ENCODE peak calls at places on chromosomes 13 and 19, in four cellular contexts. G is Peyer's patch, Q is PC-9, C is HCT116. X is an unnamed sample.

GRCh38 chr19:16899566-16900075 is 10.8 kb downstream of the F2RL3 start:
- DNase-seq in C (peak; percentile 35), G (peak; percentile 49), Q (peak; percentile 48), X (no peak)

GRCh38 chr13:94464771-94465170 is 14.7 kb downstream of the DCT start:
- DNase-seq in C (no peak), G (no peak), Q (no peak), X (no peak)

GRCh38 chr13:96003304-96003703 is 49.9 kb downstream of the UGGT2 start:
- DNase-seq in G (no peak), Q (no peak), C (peak; percentile 7), X (no peak)

GRCh38 chr13:95704510-95704909 is 27.6 kb downstream of the DNAJC3 start:
- DNase-seq in G (no peak), C (no peak), Q (no peak), X (no peak)

GRCh38 chr13:80802946-80803345 is 462.0 kb upstream of the SPRY2 start:
- DNase-seq in G (no peak), C (no peak), Q (no peak), X (no peak)

GRCh38 chr19:10517760-10518443 is 655 bp upstream of the S1PR5 start:
- DNase-seq in C (no peak), G (no peak), Q (peak; percentile 65), X (no peak)

GRCh38 chr19:18737954-18738351 is 53.2 kb downstream of the COMP start:
- DNase-seq in G (no peak), Q (no peak), C (no peak), X (no peak)

GRCh38 chr13:56888455-56888854 is 252.3 kb upstream of the PRR20A start:
- DNase-seq in Q (no peak), G (no peak), C (no peak), X (no peak)

GRCh38 chr19:33900817-33901216 is 104.1 kb downstream of the KCTD15 start:
- DNase-seq in Q (no peak), G (no peak), C (no peak), X (no peak)

GRCh38 chr13:40146063-40146462 is 490.6 kb downstream of the COG6 start:
- DNase-seq in C (no peak), Q (no peak), G (no peak), X (no peak)

GRCh38 chr19:46863818-46864629 is 3.2 kb downstream of the ARHGAP35 start:
- DNase-seq in Q (peak; percentile 92), G (no peak), C (no peak), X (no peak)

GRCh38 chr19:52542984-52543664 is 15.7 kb downstream of the ZNF808 start:
- DNase-seq in G (no peak), C (no peak), Q (no peak), X (no peak)

GRCh38 chr19:50414850-50415660 is 3.7 kb upstream of the SPIB start:
- DNase-seq in Q (peak; percentile 12), G (peak; percentile 84), C (peak; percentile 16), X (no peak)

GRCh38 chr13:44365008-44365407 is 8.6 kb upstream of the SERP2 start:
- DNase-seq in G (no peak), C (peak; percentile 21), Q (no peak), X (no peak)

GRCh38 chr19:11641241-11641640 is 44.0 kb downstream of the ZNF627 start:
- DNase-seq in C (no peak), Q (no peak), G (no peak), X (no peak)

GRCh38 chr19:4504874-4505569 is 13.3 kb downstream of the PLIN4 start:
- DNase-seq in G (no peak), Q (no peak), C (no peak), X (no peak)

GRCh38 chr13:80612804-80613203 is 271.9 kb upstream of the SPRY2 start:
- DNase-seq in Q (no peak), G (no peak), C (no peak), X (no peak)

GRCh38 chr19:55216461-55217198 is 7.3 kb upstream of the PTPRH start:
- DNase-seq in C (peak; percentile 100), Q (peak; percentile 95), G (peak; percentile 25), X (peak; percentile 93)

GRCh38 chr13:40096357-40096911 is 441.0 kb downstream of the COG6 start:
- DNase-seq in G (peak; percentile 25), C (no peak), Q (no peak), X (no peak)

GRCh38 chr19:17753976-17754375 is 2.7 kb downstream of the FCHO1 start:
- DNase-seq in G (no peak), C (no peak), Q (no peak), X (no peak)

GRCh38 chr19:42487025-42487797 is 41.1 kb downstream of the CEACAM1 start:
- DNase-seq in C (no peak), Q (no peak), G (no peak), X (no peak)

DNA sequence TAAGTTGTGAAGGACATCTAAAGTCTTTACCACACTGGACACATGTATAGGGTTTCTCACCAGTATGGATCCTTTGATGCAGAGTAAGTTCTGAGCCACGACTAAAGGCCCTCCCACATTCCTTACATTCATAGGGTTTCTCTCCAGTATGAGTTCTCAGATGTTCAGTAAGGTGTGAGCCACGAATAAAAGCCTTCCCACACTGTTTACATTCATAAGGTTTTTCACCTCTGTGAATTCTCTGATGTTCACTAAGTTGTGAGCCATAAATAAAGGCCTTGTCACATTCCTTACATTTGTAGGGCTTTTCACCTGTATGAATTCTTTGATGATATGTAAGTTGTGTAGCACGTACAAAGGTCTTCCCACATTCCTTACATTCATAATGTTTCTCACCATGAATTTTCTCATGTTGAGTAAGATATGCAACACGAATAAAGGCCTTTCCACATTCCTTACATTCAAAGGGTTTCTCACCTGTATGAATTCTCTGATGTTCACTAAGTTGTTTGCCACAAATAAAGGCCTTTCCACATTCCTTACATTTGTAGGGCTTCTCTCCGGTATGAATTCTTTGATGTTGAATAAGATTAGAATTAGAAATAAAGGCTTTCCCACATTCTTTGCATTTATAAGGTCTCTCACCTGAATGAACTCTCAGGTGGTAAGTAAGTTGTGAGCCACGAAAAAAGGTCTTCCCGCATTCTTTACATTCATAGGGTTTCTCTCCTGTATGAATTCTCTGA is 29.8 kb downstream of the ZNF571 start:
- DNase-seq in C (no peak), G (no peak), Q (no peak), X (no peak)
- H3K4me3 ChIP-seq in C (no peak overlapping the region), G (no peak overlapping the region), Q (no peak overlapping the region), X (no peak overlapping the region)

DNA sequence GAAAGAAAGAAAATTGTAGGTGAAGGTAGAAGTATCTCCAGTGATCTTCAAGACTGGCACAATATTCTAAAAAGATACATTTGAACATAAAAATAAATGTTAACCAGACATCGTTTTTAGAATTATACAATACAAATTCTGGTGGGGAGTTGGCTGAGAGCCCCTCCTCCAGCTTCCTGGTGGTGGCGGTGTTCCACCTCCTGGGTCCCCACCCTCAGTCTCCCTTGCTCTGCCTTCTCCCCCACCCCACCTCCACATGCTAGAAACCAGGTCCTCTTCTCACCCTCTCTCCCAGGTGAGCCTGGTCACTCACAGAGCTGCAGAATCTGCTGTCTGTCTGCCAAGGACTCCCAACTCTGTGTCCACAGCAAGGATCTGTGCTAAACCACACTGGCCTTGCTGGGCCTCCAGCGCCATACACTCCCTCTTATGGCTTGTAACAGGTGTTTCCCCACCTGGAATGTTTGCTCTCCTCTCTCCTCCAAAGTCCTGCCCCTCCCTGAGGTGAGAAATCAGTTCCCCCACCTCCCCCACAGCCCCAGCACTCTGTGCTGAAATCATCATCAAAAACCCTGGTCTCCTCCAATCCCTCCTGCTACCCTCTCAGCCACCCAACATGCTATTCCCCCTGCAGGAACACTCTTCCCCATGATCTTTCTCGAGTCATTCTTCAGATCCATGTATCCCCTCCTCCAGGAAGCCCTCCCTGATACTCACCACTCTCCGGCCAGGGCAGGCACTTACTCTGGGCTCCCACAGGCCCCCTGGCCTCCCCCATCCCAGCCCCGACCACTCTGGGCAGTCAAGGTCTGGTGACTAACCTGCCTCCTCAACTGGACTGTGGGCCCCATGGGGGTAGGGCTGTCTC is 20.5 kb upstream of the CYP2S1 start:
- DNase-seq in Q (peak; percentile 11), G (no peak), C (no peak), X (no peak)
- TF ChIP-seq CTCF in Q (no peak), G (no peak), C (no peak), X (no peak)

DNA sequence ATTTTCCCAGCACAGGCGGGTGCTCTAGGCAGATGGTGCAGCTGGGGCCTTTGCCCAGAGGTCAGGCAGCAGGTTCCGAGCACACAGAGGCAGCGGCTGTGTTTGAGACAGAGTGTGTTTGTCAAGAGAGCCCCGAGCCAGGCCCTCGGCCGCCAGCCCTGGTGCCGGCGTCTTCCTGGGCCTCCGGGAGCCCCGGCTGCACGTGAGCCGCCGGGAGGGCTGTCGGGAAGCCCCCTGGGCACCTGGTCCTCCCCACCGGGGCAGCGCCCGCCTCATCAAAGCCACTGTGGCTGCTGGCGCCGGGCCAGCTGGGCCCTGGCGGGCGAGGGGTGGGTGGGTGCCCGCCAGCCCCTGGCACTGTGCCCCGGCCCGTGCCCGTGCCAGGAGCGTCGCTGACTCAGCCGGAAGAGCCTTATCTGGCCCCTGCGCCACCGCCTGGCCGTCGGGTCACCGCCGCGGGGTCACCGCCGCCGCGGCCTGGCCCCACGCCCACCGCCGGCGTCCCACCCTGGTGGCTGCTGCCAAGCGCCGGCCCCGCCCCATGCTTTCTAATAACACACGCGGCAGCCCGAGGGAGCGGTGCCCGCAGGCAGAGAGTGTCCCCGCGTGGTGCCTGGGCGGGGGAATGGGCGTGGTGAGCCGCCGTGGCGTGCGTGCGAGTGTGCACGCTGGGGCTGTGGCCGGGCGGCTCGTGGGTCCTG is 14.9 kb downstream of the ARID3A start:
- DNase-seq in G (peak; percentile 67), Q (peak; percentile 95), C (no peak), X (peak; percentile 75)
- H3K4me3 ChIP-seq in G (peak overlapping the region; percentile 33), Q (peak overlapping the region; percentile 35), C (peak overlapping the region; percentile 31), X (peak overlapping the region; percentile 58)

GRCh38 chr19:13238891-13239534 is 88.8 kb downstream of the IER2 start:
- DNase-seq in Q (no peak), C (no peak), G (no peak), X (no peak)

GRCh38 chr19:13240312-13241022 is 90.3 kb downstream of the IER2 start:
- DNase-seq in Q (no peak), G (no peak), C (no peak), X (no peak)

GRCh38 chr19:13244920-13245319 is 94.7 kb downstream of the IER2 start:
- DNase-seq in C (no peak), Q (no peak), G (no peak), X (no peak)

GRCh38 chr19:13243971-13244370 is 93.8 kb downstream of the IER2 start:
- DNase-seq in C (no peak), G (no peak), Q (no peak), X (no peak)

GRCh38 chr19:13241321-13242104 is 91.3 kb downstream of the IER2 start:
- DNase-seq in C (no peak), Q (no peak), G (peak; percentile 20), X (no peak)
- TF ChIP-seq CTCF in C (peak; percentile 31), Q (no peak), G (no peak), X (no peak)

GRCh38 chr19:39237200-39238184 is 7.3 kb downstream of the IFNL3 start:
- DNase-seq in Q (peak; percentile 79), C (peak; percentile 3), G (peak; percentile 70), X (peak; percentile 23)
- H3K4me3 ChIP-seq in Q (no peak overlapping the region), C (no peak overlapping the region), G (no peak overlapping the region), X (no peak overlapping the region)

X was measured in LNCaP clone FGC.